ENCODE peak calls at places on chromosomes 2 and 18, in six cellular contexts. V, B, D, L, U and I are unnamed samples.

GRCh38 chr2:207258191-207258991 is 92.6 kb upstream of the KLF7 start:
- DNase-seq in V (peak; percentile 51), B (peak; percentile 91), D (no peak), L (peak; percentile 70), U (peak; percentile 100), I (no peak)

GRCh38 chr2:4522498-4523421 is 819.4 kb downstream of the DCDC2C start:
- DNase-seq in V (no peak), B (no peak), D (no peak), L (no peak), U (no peak), I (no peak)

GRCh38 chr2:65186872-65187851 is 40.5 kb upstream of the ACTR2 start:
- DNase-seq in V (peak; percentile 95), B (peak; percentile 91), D (peak; percentile 76), L (peak; percentile 90), U (peak; percentile 70), I (peak; percentile 86)

GRCh38 chr2:164840458-164840929 is 1.1 kb downstream of the COBLL1 start:
- DNase-seq in V (no peak), B (peak; percentile 30), D (no peak), L (no peak), U (no peak), I (no peak)

GRCh38 chr2:230849633-230850357 is 14.9 kb upstream of the ITM2C start:
- DNase-seq in V (peak; percentile 97), B (peak; percentile 69), D (peak; percentile 65), L (peak; percentile 50), U (no peak), I (peak; percentile 85)

GRCh38 chr2:26488463-26489212 is 10.7 kb upstream of the OTOF start:
- DNase-seq in V (no peak), B (no peak), D (no peak), L (no peak), U (no peak), I (no peak)

GRCh38 chr18:50797147-50797546 is 22.7 kb downstream of the MRO start:
- DNase-seq in V (no peak), B (no peak), D (no peak), L (no peak), U (no peak), I (no peak)

GRCh38 chr2:8576525-8577157 is 105.2 kb upstream of the ID2 start:
- DNase-seq in V (no peak), B (no peak), D (peak; percentile 76), L (no peak), U (no peak), I (peak; percentile 59)

GRCh38 chr2:162636206-162636728 is 202.3 kb downstream of the KCNH7 start:
- DNase-seq in V (no peak), B (no peak), D (no peak), L (no peak), U (no peak), I (no peak)

GRCh38 chr2:96927420-96928171 is 57.7 kb upstream of the SEMA4C start:
- DNase-seq in V (no peak), B (peak; percentile 64), D (no peak), L (no peak), U (peak; percentile 38), I (no peak)

GRCh38 chr2:151171186-151171585 is 90.5 kb downstream of the RBM43 start:
- DNase-seq in V (no peak), B (no peak), D (no peak), L (no peak), U (no peak), I (no peak)

GRCh38 chr18:79580481-79581171 is 99.0 kb upstream of the CTDP1 start:
- DNase-seq in V (peak; percentile 56), B (no peak), D (no peak), L (no peak), U (no peak), I (no peak)

GRCh38 chr2:173741715-173742114 is 223.5 kb downstream of the SP3 start:
- DNase-seq in V (no peak), B (no peak), D (no peak), L (no peak), U (no peak), I (no peak)

GRCh38 chr18:8212893-8213805 is 396.1 kb upstream of the RAB12 start:
- DNase-seq in V (no peak), B (no peak), D (no peak), L (peak; percentile 38), U (peak; percentile 20), I (no peak)